ENCODE peak calls at places on chromosomes 16 and 17, in nine cellular contexts. W is H7, Z is mucosa of descending colon, B is cardiac muscle cell, Y is BE2C, O is fibroblast of lung, T is right atrium auricular region, A is tibial nerve, Q is IMR-90. G is an unnamed sample.

GRCh38 chr17:48472485-48473281 is 42.7 kb upstream of the SKAP1 start:
- DNase-seq in Y (no peak), Z (no peak), W (no peak), Q (peak; percentile 94), T (no peak), O (no peak), B (peak; percentile 52), A (no peak), G (no peak)

GRCh38 chr17:31522987-31523495 is 131.6 kb downstream of the RAB11FIP4 start:
- DNase-seq in Y (no peak), Z (no peak), O (no peak), W (no peak), T (no peak), A (no peak), Q (no peak), B (no peak), G (no peak)

GRCh38 chr17:57406131-57406980 is 150.0 kb downstream of the MSI2 start:
- DNase-seq in O (peak; percentile 27), W (no peak), T (no peak), Y (no peak), A (no peak), Z (no peak), Q (peak; percentile 44), B (peak; percentile 25), G (no peak)

GRCh38 chr16:49876716-49877129 is 20.8 kb upstream of the ZNF423 start:
- DNase-seq in T (peak; percentile 72), Q (no peak), A (no peak), Y (peak; percentile 34), O (no peak), B (peak; percentile 76), Z (peak; percentile 77), W (peak; percentile 98), G (peak; percentile 45)

GRCh38 chr16:75566889-75567255 is 693 bp downstream of the GABARAPL2 start:
- DNase-seq in Y (peak; percentile 34), T (no peak), B (peak; percentile 34), Q (no peak), Z (no peak), A (no peak), W (peak; percentile 71), O (no peak), G (peak; percentile 14)

GRCh38 chr16:7763111-7763510 is 430.5 kb downstream of the RBFOX1 start:
- DNase-seq in Y (no peak), A (no peak), B (no peak), W (no peak), T (no peak), Q (no peak), O (no peak), Z (no peak), G (no peak)

GRCh38 chr17:18117974-18118632 is 9.5 kb downstream of the MYO15A start:
- DNase-seq in O (peak; percentile 39), W (no peak), Z (no peak), B (no peak), A (no peak), Y (no peak), T (no peak), Q (peak; percentile 38), G (no peak)

GRCh38 chr17:59707971-59708425 is 544 bp downstream of the VMP1 start:
- DNase-seq in O (no peak), A (no peak), B (peak; percentile 39), Q (no peak), Z (no peak), Y (no peak), W (no peak), T (no peak), G (no peak)

GRCh38 chr17:27379863-27380533 is 76.2 kb upstream of the KSR1 start:
- DNase-seq in T (no peak), Y (peak; percentile 67), Z (peak; percentile 39), W (peak; percentile 54), Q (peak; percentile 43), O (peak; percentile 38), A (peak; percentile 29), B (no peak), G (no peak)

GRCh38 chr16:75044800-75045361 is 46.1 kb downstream of the ZNRF1 start:
- DNase-seq in W (no peak), Z (no peak), B (no peak), T (peak; percentile 69), A (peak; percentile 48), O (peak; percentile 58), Q (no peak), Y (no peak), G (no peak)

GRCh38 chr17:80267391-80267790 is 6.7 kb downstream of the RNF213 start:
- DNase-seq in A (no peak), Z (no peak), T (no peak), Y (no peak), B (no peak), Q (peak; percentile 41), W (no peak), O (no peak), G (no peak)

GRCh38 chr16:57022445-57022844 is 33.1 kb downstream of the NLRC5 start:
- DNase-seq in Z (no peak), O (no peak), A (no peak), B (no peak), W (peak; percentile 5), Y (no peak), T (no peak), Q (no peak), G (no peak)

GRCh38 chr16:89322381-89323119 is 105.0 kb downstream of the ZNF778 start:
- DNase-seq in O (peak; percentile 92), Z (no peak), Q (peak; percentile 82), A (no peak), W (peak; percentile 92), T (no peak), Y (peak; percentile 43), B (peak; percentile 42), G (no peak)

GRCh38 chr17:18038149-18038850 is 668 bp downstream of the ATPAF2 start:
- DNase-seq in Y (no peak), B (no peak), Q (peak; percentile 16), Z (no peak), A (no peak), O (no peak), W (peak; percentile 19), T (no peak), G (no peak)

DNA sequence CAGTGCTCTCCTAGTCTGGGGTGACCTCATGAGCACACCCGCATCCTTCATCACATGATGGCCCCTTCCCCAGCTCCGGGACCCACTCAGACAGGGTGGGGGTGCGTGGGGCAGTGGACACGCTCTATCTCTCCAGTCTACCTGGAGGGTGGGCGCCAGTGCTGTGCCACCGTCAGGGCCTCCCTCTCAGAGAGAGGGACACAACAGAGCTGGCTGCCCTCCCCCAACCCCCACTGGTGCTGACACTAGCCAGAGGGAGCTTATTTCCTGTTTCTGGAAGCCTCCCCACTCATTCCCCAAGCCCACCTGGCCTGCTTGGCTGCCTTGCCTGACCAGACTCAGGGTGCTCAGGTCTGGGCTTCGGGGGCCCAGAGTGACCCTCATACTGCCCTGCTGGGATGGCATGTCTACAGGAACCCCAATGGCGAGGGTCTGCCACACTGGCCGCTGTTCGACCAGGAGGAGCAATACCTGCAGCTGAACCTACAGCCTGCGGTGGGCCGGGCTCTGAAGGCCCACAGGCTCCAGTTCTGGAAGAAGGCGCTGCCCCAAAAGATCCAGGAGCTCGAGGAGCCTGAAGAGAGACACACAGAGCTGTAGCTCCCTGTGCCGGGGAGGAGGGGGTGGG is 8.2 kb downstream of the CES2 start:
- DNase-seq in W (no peak), Z (peak; percentile 10), B (no peak), Y (no peak), A (no peak), Q (no peak), T (no peak), O (no peak), G (no peak)
- H3K36me3 ChIP-seq in W (peaks cover 19% of the 10 kb centered on the region), Z (peaks cover 14% of the 10 kb centered on the region), B (peaks cover 28% of the 10 kb centered on the region), Y (peaks cover 30% of the 10 kb centered on the region), A (peaks cover 24% of the 10 kb centered on the region), Q (peaks cover 53% of the 10 kb centered on the region), T (peaks cover 54% of the 10 kb centered on the region), O (peaks cover 21% of the 10 kb centered on the region), G (peaks cover 24% of the 10 kb centered on the region)

DNA sequence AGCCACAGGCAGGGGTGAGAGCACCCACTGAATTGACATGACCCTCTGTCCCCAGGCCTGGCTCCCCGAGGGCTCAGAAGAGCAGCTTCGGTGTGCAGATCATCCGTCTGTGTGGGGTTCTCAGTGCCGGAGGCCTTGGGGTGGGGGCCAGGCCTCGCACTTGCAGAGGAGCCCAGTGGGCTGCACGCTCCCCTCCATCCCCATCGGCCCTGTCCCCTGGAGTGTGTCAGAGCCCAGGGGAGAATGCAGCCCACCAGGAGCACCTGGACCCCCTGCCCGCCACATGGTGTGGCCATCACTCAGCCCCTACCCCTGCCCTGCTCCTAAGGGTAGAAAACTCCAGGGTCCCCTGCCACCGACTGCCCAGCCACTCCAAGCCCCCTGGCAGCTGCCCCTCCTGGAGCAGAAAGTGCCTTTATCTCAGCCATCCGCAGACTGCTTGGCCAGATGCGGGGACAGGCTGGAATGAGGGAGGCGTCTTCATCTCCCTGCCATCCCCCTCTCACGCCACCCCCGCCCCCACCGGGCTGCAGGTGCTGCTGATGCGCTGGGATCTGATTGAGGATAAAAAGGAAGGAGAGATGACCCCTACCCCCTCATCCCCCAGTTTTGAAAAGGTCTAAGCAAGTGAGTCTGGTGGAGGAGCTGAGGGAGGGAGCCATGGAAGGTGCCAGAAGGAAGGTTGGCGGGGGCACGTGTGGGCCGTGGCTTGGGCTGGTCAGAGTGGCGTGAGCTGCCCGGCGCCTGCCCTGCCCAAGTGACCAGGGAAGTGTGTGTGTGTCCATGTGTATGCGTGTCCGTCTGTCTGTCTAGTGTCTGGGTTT is 358.3 kb downstream of the SEC14L1 start:
- DNase-seq in O (no peak), A (no peak), Q (no peak), T (no peak), B (no peak), W (peak; percentile 65), Y (peak; percentile 31), Z (no peak), G (no peak)
- H3K36me3 ChIP-seq in O (peaks cover 23% of the 10 kb centered on the region), A (peaks cover 5% of the 10 kb centered on the region), Q (peaks cover 65% of the 10 kb centered on the region), T (peaks cover 17% of the 10 kb centered on the region), B (no peaks in the 10 kb centered on the region), W (peaks cover 8% of the 10 kb centered on the region), Y (peaks cover 58% of the 10 kb centered on the region), Z (no peaks in the 10 kb centered on the region), G (peaks cover 6% of the 10 kb centered on the region)

GRCh38 chr17:42493324-42493723 is 34.6 kb downstream of the ATP6V0A1 start:
- DNase-seq in Y (no peak), O (no peak), B (no peak), T (no peak), A (no peak), W (no peak), Z (no peak), Q (no peak), G (no peak)
- H3K36me3 ChIP-seq in Y (peaks cover 80% of the 10 kb centered on the region), O (no peaks in the 10 kb centered on the region), B (peaks cover 36% of the 10 kb centered on the region), T (peaks cover 97% of the 10 kb centered on the region), A (peaks cover 12% of the 10 kb centered on the region), W (peaks cover 6% of the 10 kb centered on the region), Z (peaks cover 11% of the 10 kb centered on the region), Q (peaks cover 43% of the 10 kb centered on the region), G (peaks cover 14% of the 10 kb centered on the region)

GRCh38 chr17:16121915-16122314 is 93.4 kb downstream of the NCOR1 start:
- DNase-seq in O (no peak), T (no peak), A (no peak), B (no peak), Q (peak; percentile 8), W (no peak), Y (no peak), Z (no peak), G (no peak)
- H3K36me3 ChIP-seq in O (peaks cover 2% of the 10 kb centered on the region), T (peaks cover 48% of the 10 kb centered on the region), A (peaks cover 11% of the 10 kb centered on the region), B (peaks cover 52% of the 10 kb centered on the region), Q (peaks cover 32% of the 10 kb centered on the region), W (peaks cover 13% of the 10 kb centered on the region), Y (no peaks in the 10 kb centered on the region), Z (peaks cover 8% of the 10 kb centered on the region), G (peaks cover 3% of the 10 kb centered on the region)

GRCh38 chr16:30581462-30581861 is 4.0 kb downstream of the ZNF785 start:
- DNase-seq in O (no peak), A (no peak), Z (no peak), W (no peak), T (no peak), B (no peak), Y (no peak), Q (no peak), G (no peak)
- H3K36me3 ChIP-seq in O (peaks cover 2% of the 10 kb centered on the region), A (peaks cover 6% of the 10 kb centered on the region), Z (peaks cover 5% of the 10 kb centered on the region), W (peaks cover 7% of the 10 kb centered on the region), T (peaks cover 26% of the 10 kb centered on the region), B (peaks cover 19% of the 10 kb centered on the region), Y (peaks cover 46% of the 10 kb centered on the region), Q (peaks cover 28% of the 10 kb centered on the region), G (peaks cover 4% of the 10 kb centered on the region)

G was measured in small intestine.